ENCODE peak calls at places on chromosomes 6 and 20, in five cellular contexts. B is left cardiac atrium; L is mucosa of descending colon; H is ACHN; A is stimulated activated CD8-positive, alpha-beta memory T cell treated with anti-CD3 and anti-CD28 coated beads, Interleukin-2, amount 100 ng/mL, for 1 hour. X is an unnamed sample.

GRCh38 chr6:87408721-87409155 is 966 bp downstream of the CFAP206 start:
- DNase-seq in A (no peak), L (no peak), H (no peak), B (no peak), X (no peak)

GRCh38 chr20:57124346-57124745 is 142.1 kb downstream of the BMP7 start:
- DNase-seq in H (no peak), A (no peak), L (no peak), B (no peak), X (no peak)

GRCh38 chr6:4774715-4775590 is 1.3 kb upstream of the CDYL start:
- DNase-seq in L (no peak), H (peak; percentile 8), A (no peak), B (peak; percentile 36), X (peak; percentile 21)

GRCh38 chr6:5478380-5478779 is 217.1 kb downstream of the FARS2 start:
- DNase-seq in B (no peak), A (no peak), H (no peak), L (no peak), X (no peak)

GRCh38 chr6:139126255-139126654 is 8.6 kb upstream of the HECA start:
- DNase-seq in B (no peak), L (no peak), H (no peak), A (no peak), X (no peak)

GRCh38 chr6:90295854-90296345 is 743 bp downstream of the BACH2 start:
- DNase-seq in A (no peak), H (peak; percentile 26), B (peak; percentile 75), L (peak; percentile 74), X (peak; percentile 54)

GRCh38 chr6:6751197-6751596 is 162.7 kb downstream of the LY86 start:
- DNase-seq in H (no peak), A (no peak), B (no peak), L (peak; percentile 57), X (no peak)

GRCh38 chr6:116229287-116229913 is 24.5 kb downstream of the TSPYL4 start:
- DNase-seq in A (no peak), H (no peak), L (peak; percentile 51), B (peak; percentile 89), X (no peak)

GRCh38 chr6:83086751-83087150 is 19.3 kb downstream of the DOP1A start:
- DNase-seq in L (no peak), A (no peak), B (no peak), H (no peak), X (no peak)

GRCh38 chr6:157925771-157926170 is 55.9 kb upstream of the SYNJ2 start:
- DNase-seq in L (no peak), B (no peak), H (no peak), A (no peak), X (no peak)

GRCh38 chr6:88238065-88238464 is 71.9 kb upstream of the CNR1 start:
- DNase-seq in L (no peak), B (no peak), H (peak; percentile 25), A (no peak), X (no peak)

GRCh38 chr6:138031417-138031816 is 75.8 kb downstream of the PERP start:
- DNase-seq in H (no peak), L (no peak), A (no peak), B (no peak), X (no peak)

GRCh38 chr20:58682656-58683055 is 9.9 kb upstream of the NPEPL1 start:
- DNase-seq in A (no peak), L (no peak), B (no peak), H (no peak), X (no peak)

GRCh38 chr6:157944983-157945931 is 36.4 kb upstream of the SYNJ2 start:
- DNase-seq in B (no peak), L (no peak), A (no peak), H (no peak), X (no peak)

GRCh38 chr6:167779123-167779992 is 47.4 kb upstream of the AFDN start:
- DNase-seq in L (no peak), A (no peak), H (no peak), B (no peak), X (no peak)

GRCh38 chr6:33858804-33859203 is 55.0 kb upstream of the MLN start:
- DNase-seq in L (no peak), A (no peak), B (no peak), H (no peak), X (no peak)

GRCh38 chr6:9799582-9799981 is 615.3 kb downstream of the TFAP2A start:
- DNase-seq in L (no peak), B (no peak), H (no peak), A (no peak), X (no peak)

GRCh38 chr20:20130399-20130798 is 78.1 kb downstream of the CFAP61 start:
- DNase-seq in B (no peak), H (peak; percentile 18), A (no peak), L (no peak), X (no peak)

GRCh38 chr20:21179796-21180195 is 53.9 kb downstream of the KIZ start:
- DNase-seq in L (no peak), B (no peak), A (no peak), H (no peak), X (no peak)

GRCh38 chr6:10441655-10442009 is 26.8 kb upstream of the TFAP2A start:
- DNase-seq in L (no peak), B (no peak), A (no peak), H (no peak), X (no peak)

GRCh38 chr6:100269189-100269588 is 195.5 kb downstream of the SIM1 start:
- DNase-seq in A (no peak), B (no peak), L (no peak), H (peak; percentile 14), X (no peak)

GRCh38 chr6:170448745-170449144 is 104.4 kb downstream of the PSMB1 start:
- DNase-seq in L (no peak), H (no peak), A (no peak), B (no peak), X (no peak)

GRCh38 chr6:115969207-115969929 is 91.3 kb downstream of the FRK start:
- DNase-seq in B (no peak), A (no peak), L (no peak), H (peak; percentile 4), X (no peak)

GRCh38 chr6:9621276-9621675 is 793.6 kb downstream of the TFAP2A start:
- DNase-seq in B (no peak), A (no peak), L (no peak), H (no peak), X (no peak)

GRCh38 chr20:1888796-1889463 is 6.3 kb upstream of the SIRPA start:
- DNase-seq in L (no peak), H (no peak), B (no peak), A (no peak), X (no peak)

GRCh38 chr6:37821449-37821848 is 1.9 kb downstream of the ZFAND3 start:
- DNase-seq in A (no peak), H (no peak), B (no peak), L (no peak), X (no peak)

GRCh38 chr20:36574278-36575065 is 1.1 kb downstream of the TGIF2 start:
- DNase-seq in A (no peak), B (peak; percentile 69), L (peak; percentile 67), H (peak; percentile 48), X (peak; percentile 27)

GRCh38 chr6:36427781-36428345 is 14.8 kb downstream of the PXT1 start:
- DNase-seq in B (no peak), L (no peak), A (no peak), H (no peak), X (no peak)

X was measured in central memory CD8-positive, alpha-beta T cell.